ENCODE peak calls at places on chromosomes 16 and 17, in six cellular contexts. One of them, this sample, is unnamed.
A peak's percentile ranks its signal among the peaks of the same experiment; 100 is the strongest.

GRCh38 chr17:27354491-27355081 is 60.7 kb downstream of the WSB1 start:
- DNase-seq in left ventricle myocardium inferior: no peak
- DNase-seq in testis: no peak
- DNase-seq in OCI-LY7: peak; percentile 43
- DNase-seq in left lung: no peak
- DNase-seq in A549: no peak
- DNase-seq in this sample: peak; percentile 62

GRCh38 chr16:57618306-57619132 is 9.9 kb upstream of the ADGRG1 start:
- DNase-seq in A549: no peak
- DNase-seq in left ventricle myocardium inferior: no peak
- DNase-seq in OCI-LY7: no peak
- DNase-seq in testis: no peak
- DNase-seq in left lung: no peak
- DNase-seq in this sample: no peak

GRCh38 chr17:76497979-76498885 is 3.0 kb downstream of the RHBDF2 start:
- DNase-seq in left lung: peak; percentile 89
- DNase-seq in testis: peak; percentile 87
- DNase-seq in OCI-LY7: no peak
- DNase-seq in A549: peak; percentile 75
- DNase-seq in left ventricle myocardium inferior: peak; percentile 87
- DNase-seq in this sample: no peak

GRCh38 chr17:81342062-81342699 is 47.1 kb upstream of the SLC38A10 start:
- DNase-seq in left lung: no peak
- DNase-seq in testis: no peak
- DNase-seq in left ventricle myocardium inferior: no peak
- DNase-seq in A549: no peak
- DNase-seq in OCI-LY7: no peak
- DNase-seq in this sample: no peak

GRCh38 chr16:70163596-70163995 is 10.0 kb upstream of the CLEC18C start:
- DNase-seq in left lung: peak; percentile 75
- DNase-seq in OCI-LY7: no peak
- DNase-seq in A549: no peak
- DNase-seq in testis: peak; percentile 12
- DNase-seq in left ventricle myocardium inferior: no peak
- DNase-seq in this sample: no peak

GRCh38 chr17:49204521-49204920 is 5.9 kb downstream of the GNGT2 start:
- DNase-seq in OCI-LY7: no peak
- DNase-seq in testis: no peak
- DNase-seq in left ventricle myocardium inferior: no peak
- DNase-seq in A549: no peak
- DNase-seq in left lung: no peak
- DNase-seq in this sample: no peak

GRCh38 chr16:49620158-49620867 is 235.6 kb downstream of the ZNF423 start:
- DNase-seq in testis: peak; percentile 75
- DNase-seq in left ventricle myocardium inferior: peak; percentile 84
- DNase-seq in OCI-LY7: no peak
- DNase-seq in left lung: no peak
- DNase-seq in A549: peak; percentile 44
- DNase-seq in this sample: no peak

GRCh38 chr16:51967566-51967965 is 579.4 kb downstream of the TOX3 start:
- DNase-seq in left lung: no peak
- DNase-seq in left ventricle myocardium inferior: no peak
- DNase-seq in testis: no peak
- DNase-seq in A549: no peak
- DNase-seq in OCI-LY7: no peak
- DNase-seq in this sample: no peak

GRCh38 chr17:76789235-76789788 is 51.4 kb downstream of the MFSD11 start:
- DNase-seq in A549: no peak
- DNase-seq in left lung: no peak
- DNase-seq in left ventricle myocardium inferior: no peak
- DNase-seq in testis: no peak
- DNase-seq in OCI-LY7: no peak
- DNase-seq in this sample: no peak

GRCh38 chr17:80782536-80783427 is 208.9 kb upstream of the CHMP6 start:
- DNase-seq in A549: peak; percentile 50
- DNase-seq in testis: no peak
- DNase-seq in left ventricle myocardium inferior: no peak
- DNase-seq in OCI-LY7: no peak
- DNase-seq in left lung: no peak
- DNase-seq in this sample: no peak

GRCh38 chr16:67966549-67967182 is 1.8 kb downstream of the SLC12A4 start:
- DNase-seq in testis: peak; percentile 58
- DNase-seq in A549: no peak
- DNase-seq in left lung: peak; percentile 78
- DNase-seq in left ventricle myocardium inferior: no peak
- DNase-seq in OCI-LY7: no peak
- DNase-seq in this sample: no peak

GRCh38 chr16:79469999-79470398 is 130.5 kb downstream of the MAF start:
- DNase-seq in A549: no peak
- DNase-seq in left lung: no peak
- DNase-seq in testis: peak; percentile 26
- DNase-seq in left ventricle myocardium inferior: peak; percentile 25
- DNase-seq in OCI-LY7: no peak
- DNase-seq in this sample: no peak
- H3K4me1 ChIP-seq in A549: no peaks in the 10 kb centered on the region
- H3K4me1 ChIP-seq in left lung: no peaks in the 10 kb centered on the region
- H3K4me1 ChIP-seq in testis: no peaks in the 10 kb centered on the region
- H3K4me1 ChIP-seq in left ventricle myocardium inferior: no peaks in the 10 kb centered on the region
- H3K4me1 ChIP-seq in OCI-LY7: no peaks in the 10 kb centered on the region
- H3K4me1 ChIP-seq in this sample: no peaks in the 10 kb centered on the region

GRCh38 chr16:17275076-17275732 is 195.6 kb downstream of the XYLT1 start:
- DNase-seq in testis: no peak
- DNase-seq in A549: peak; percentile 9
- DNase-seq in left lung: no peak
- DNase-seq in OCI-LY7: no peak
- DNase-seq in left ventricle myocardium inferior: no peak
- DNase-seq in this sample: no peak

GRCh38 chr16:17272716-17273115 is 198.0 kb downstream of the XYLT1 start:
- DNase-seq in left ventricle myocardium inferior: no peak
- DNase-seq in left lung: no peak
- DNase-seq in OCI-LY7: no peak
- DNase-seq in A549: no peak
- DNase-seq in testis: no peak
- DNase-seq in this sample: no peak

GRCh38 chr16:17270683-17271109 is 200.1 kb downstream of the XYLT1 start:
- DNase-seq in A549: no peak
- DNase-seq in left ventricle myocardium inferior: no peak
- DNase-seq in left lung: no peak
- DNase-seq in OCI-LY7: no peak
- DNase-seq in testis: peak; percentile 22
- DNase-seq in this sample: no peak

GRCh38 chr16:17271687-17272086 is 199.1 kb downstream of the XYLT1 start:
- DNase-seq in testis: peak; percentile 30
- DNase-seq in OCI-LY7: no peak
- DNase-seq in A549: no peak
- DNase-seq in left lung: no peak
- DNase-seq in left ventricle myocardium inferior: no peak
- DNase-seq in this sample: no peak

GRCh38 chr16:17273142-17273561 is 197.6 kb downstream of the XYLT1 start:
- DNase-seq in OCI-LY7: no peak
- DNase-seq in left ventricle myocardium inferior: no peak
- DNase-seq in testis: no peak
- DNase-seq in A549: peak; percentile 34
- DNase-seq in left lung: no peak
- DNase-seq in this sample: no peak
- H3K4me1 ChIP-seq in OCI-LY7: peaks cover 15% of the 10 kb centered on the region
- H3K4me1 ChIP-seq in left ventricle myocardium inferior: peaks cover 9% of the 10 kb centered on the region
- H3K4me1 ChIP-seq in testis: peaks cover 7% of the 10 kb centered on the region
- H3K4me1 ChIP-seq in A549: peaks cover 38% of the 10 kb centered on the region
- H3K4me1 ChIP-seq in left lung: no peaks in the 10 kb centered on the region
- H3K4me1 ChIP-seq in this sample: no peaks in the 10 kb centered on the region

GRCh38 chr17:29592850-29593545 is at the start of gene ANKRD13B:
- DNase-seq in testis: peak; percentile 82
- DNase-seq in left lung: no peak
- DNase-seq in left ventricle myocardium inferior: peak; percentile 58
- DNase-seq in OCI-LY7: peak; percentile 71
- DNase-seq in A549: no peak
- DNase-seq in this sample: peak; percentile 84
- H3K4me1 ChIP-seq in testis: peaks cover 68% of the 10 kb centered on the region
- H3K4me1 ChIP-seq in left lung: peaks cover 33% of the 10 kb centered on the region
- H3K4me1 ChIP-seq in left ventricle myocardium inferior: peaks cover 81% of the 10 kb centered on the region
- H3K4me1 ChIP-seq in OCI-LY7: peaks cover 39% of the 10 kb centered on the region
- H3K4me1 ChIP-seq in A549: peaks cover 41% of the 10 kb centered on the region
- H3K4me1 ChIP-seq in this sample: peaks cover 48% of the 10 kb centered on the region

GRCh38 chr17:14304222-14304844 is 3.5 kb downstream of the HS3ST3B1 start:
- DNase-seq in A549: no peak
- DNase-seq in left ventricle myocardium inferior: no peak
- DNase-seq in OCI-LY7: no peak
- DNase-seq in testis: no peak
- DNase-seq in left lung: no peak
- DNase-seq in this sample: no peak

GRCh38 chr17:14305785-14306496 is 5.1 kb downstream of the HS3ST3B1 start:
- DNase-seq in testis: no peak
- DNase-seq in OCI-LY7: no peak
- DNase-seq in left lung: no peak
- DNase-seq in A549: no peak
- DNase-seq in left ventricle myocardium inferior: no peak
- DNase-seq in this sample: no peak

GRCh38 chr17:14306602-14307001 is 5.7 kb downstream of the HS3ST3B1 start:
- DNase-seq in OCI-LY7: no peak
- DNase-seq in left lung: no peak
- DNase-seq in left ventricle myocardium inferior: no peak
- DNase-seq in testis: no peak
- DNase-seq in A549: no peak
- DNase-seq in this sample: no peak

GRCh38 chr17:14303343-14304221 is 2.7 kb downstream of the HS3ST3B1 start:
- DNase-seq in testis: no peak
- DNase-seq in A549: no peak
- DNase-seq in left ventricle myocardium inferior: no peak
- DNase-seq in OCI-LY7: no peak
- DNase-seq in left lung: peak; percentile 76
- DNase-seq in this sample: no peak

GRCh38 chr17:14304876-14305636 is 4.2 kb downstream of the HS3ST3B1 start:
- DNase-seq in left ventricle myocardium inferior: no peak
- DNase-seq in left lung: no peak
- DNase-seq in OCI-LY7: no peak
- DNase-seq in testis: no peak
- DNase-seq in A549: no peak
- DNase-seq in this sample: no peak
- H3K4me1 ChIP-seq in left ventricle myocardium inferior: peaks cover 58% of the 10 kb centered on the region
- H3K4me1 ChIP-seq in left lung: peaks cover 9% of the 10 kb centered on the region
- H3K4me1 ChIP-seq in OCI-LY7: peaks cover 16% of the 10 kb centered on the region
- H3K4me1 ChIP-seq in testis: peaks cover 10% of the 10 kb centered on the region
- H3K4me1 ChIP-seq in A549: peaks cover 17% of the 10 kb centered on the region
- H3K4me1 ChIP-seq in this sample: peaks cover 10% of the 10 kb centered on the region

DNA sequence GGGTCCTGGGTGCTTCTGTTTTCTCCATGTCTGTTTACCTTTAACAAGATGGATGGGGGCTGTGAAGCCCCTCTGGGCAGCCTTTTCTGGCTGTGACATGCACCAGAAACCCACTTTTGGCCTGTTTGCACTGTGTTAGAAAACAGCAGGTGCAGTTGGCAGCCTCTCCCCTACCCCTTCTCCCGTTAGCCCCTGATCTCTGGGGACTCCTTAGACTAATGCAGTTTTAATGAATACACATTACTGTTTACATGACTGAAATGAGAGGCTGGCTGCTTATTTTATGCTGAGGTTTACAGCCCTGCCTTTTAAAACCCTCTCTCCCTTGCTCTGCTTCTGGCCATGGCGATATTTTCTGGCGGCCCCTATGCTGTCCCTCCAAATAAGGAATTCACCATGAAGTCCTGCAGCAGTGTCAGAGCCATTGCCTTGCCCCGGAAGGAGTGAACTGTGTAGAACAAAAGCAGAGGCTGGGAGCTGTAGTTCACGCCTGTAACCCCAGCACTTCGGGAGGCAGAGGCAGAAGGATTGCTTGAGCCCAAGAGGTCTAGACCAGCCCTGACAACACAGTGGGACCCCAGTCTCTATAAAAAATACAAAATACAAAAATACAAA is 79.3 kb downstream of the PRKCB start:
- DNase-seq in A549: no peak
- DNase-seq in left ventricle myocardium inferior: no peak
- DNase-seq in testis: no peak
- DNase-seq in OCI-LY7: no peak
- DNase-seq in left lung: no peak
- DNase-seq in this sample: no peak
- H3K4me1 ChIP-seq in A549: no peaks in the 10 kb centered on the region
- H3K4me1 ChIP-seq in left ventricle myocardium inferior: no peaks in the 10 kb centered on the region
- H3K4me1 ChIP-seq in testis: no peaks in the 10 kb centered on the region
- H3K4me1 ChIP-seq in OCI-LY7: peaks cover 8% of the 10 kb centered on the region
- H3K4me1 ChIP-seq in left lung: no peaks in the 10 kb centered on the region
- H3K4me1 ChIP-seq in this sample: no peaks in the 10 kb centered on the region

GRCh38 chr16:14125030-14125681 is 54.0 kb downstream of the MRTFB start:
- DNase-seq in left ventricle myocardium inferior: no peak
- DNase-seq in left lung: no peak
- DNase-seq in OCI-LY7: no peak
- DNase-seq in A549: no peak
- DNase-seq in testis: no peak
- DNase-seq in this sample: no peak
- H3K4me1 ChIP-seq in left ventricle myocardium inferior: peaks cover 48% of the 10 kb centered on the region
- H3K4me1 ChIP-seq in left lung: no peaks in the 10 kb centered on the region
- H3K4me1 ChIP-seq in OCI-LY7: peaks cover 4% of the 10 kb centered on the region
- H3K4me1 ChIP-seq in A549: peaks cover 3% of the 10 kb centered on the region
- H3K4me1 ChIP-seq in testis: peaks cover 14% of the 10 kb centered on the region
- H3K4me1 ChIP-seq in this sample: no peaks in the 10 kb centered on the region

GRCh38 chr16:25031441-25032307 is 16.5 kb upstream of the ARHGAP17 start:
- DNase-seq in OCI-LY7: peak; percentile 98
- DNase-seq in left lung: peak; percentile 94
- DNase-seq in testis: peak; percentile 96
- DNase-seq in A549: peak; percentile 98
- DNase-seq in left ventricle myocardium inferior: peak; percentile 85
- DNase-seq in this sample: peak; percentile 98
- H3K4me1 ChIP-seq in OCI-LY7: peaks cover 30% of the 10 kb centered on the region
- H3K4me1 ChIP-seq in left lung: peaks cover 7% of the 10 kb centered on the region
- H3K4me1 ChIP-seq in testis: no peaks in the 10 kb centered on the region
- H3K4me1 ChIP-seq in A549: peaks cover 10% of the 10 kb centered on the region
- H3K4me1 ChIP-seq in left ventricle myocardium inferior: peaks cover 19% of the 10 kb centered on the region
- H3K4me1 ChIP-seq in this sample: peaks cover 25% of the 10 kb centered on the region